ENCODE peak calls at places on chromosomes 4 and X, in ten cellular contexts. D is heart left ventricle, G is ovary, X is suprapubic skin, S is NB4, N is uterus, B is A549, C is stomach, A is thyroid gland, V is lower leg skin. I is an unnamed sample.

GRCh38 chr4:102867278-102868152 is 1.3 kb upstream of the CISD2 start:
- DNase-seq in G (no peak), A (no peak), D (no peak), V (no peak), C (no peak), B (no peak), S (peak; percentile 74), N (no peak), X (no peak), I (no peak)

GRCh38 chr4:184647391-184648101 is 1.7 kb downstream of the CASP3 start:
- DNase-seq in D (no peak), N (no peak), C (no peak), V (no peak), B (no peak), G (no peak), X (no peak), S (no peak), A (no peak), I (no peak)

GRCh38 chrX:69238153-69238959 is 73.1 kb upstream of the PJA1 start:
- DNase-seq in G (no peak), A (peak; percentile 81), X (no peak), C (no peak), N (no peak), S (no peak), D (peak; percentile 23), V (peak; percentile 76), B (no peak), I (no peak)

GRCh38 chrX:152601848-152602616 is 35.7 kb upstream of the GABRQ start:
- DNase-seq in V (no peak), D (no peak), X (no peak), S (peak; percentile 30), B (no peak), C (no peak), G (no peak), A (no peak), N (no peak), I (no peak)

GRCh38 chr4:105503484-105503883 is 29.6 kb upstream of the PPA2 start:
- DNase-seq in D (no peak), B (no peak), V (no peak), N (no peak), G (no peak), A (no peak), C (no peak), S (no peak), X (no peak), I (no peak)

GRCh38 chr4:83219344-83219990 is 65.1 kb downstream of the COQ2 start:
- DNase-seq in D (no peak), N (peak; percentile 33), A (no peak), G (no peak), B (no peak), S (no peak), X (no peak), V (peak; percentile 85), C (peak; percentile 33), I (no peak)

GRCh38 chr4:138186264-138186663 is 55.9 kb downstream of the SLC7A11 start:
- DNase-seq in G (no peak), B (no peak), S (no peak), D (no peak), N (no peak), X (no peak), C (no peak), V (no peak), A (no peak), I (no peak)

GRCh38 chr4:109046549-109047171 is 255.8 kb downstream of the COL25A1 start:
- DNase-seq in B (no peak), V (no peak), C (no peak), S (no peak), X (no peak), A (no peak), D (no peak), N (no peak), G (peak; percentile 26), I (no peak)

GRCh38 chr4:244471-244870 is 60.8 kb downstream of the ZNF732 start:
- DNase-seq in V (no peak), X (no peak), S (peak; percentile 81), N (peak; percentile 19), A (peak; percentile 45), D (peak; percentile 12), B (no peak), C (peak; percentile 56), G (no peak), I (no peak)

GRCh38 chr4:243407-243806 is 61.9 kb downstream of the ZNF732 start:
- DNase-seq in N (no peak), X (no peak), B (no peak), A (no peak), S (no peak), C (no peak), V (no peak), G (no peak), D (no peak), I (no peak)

DNA sequence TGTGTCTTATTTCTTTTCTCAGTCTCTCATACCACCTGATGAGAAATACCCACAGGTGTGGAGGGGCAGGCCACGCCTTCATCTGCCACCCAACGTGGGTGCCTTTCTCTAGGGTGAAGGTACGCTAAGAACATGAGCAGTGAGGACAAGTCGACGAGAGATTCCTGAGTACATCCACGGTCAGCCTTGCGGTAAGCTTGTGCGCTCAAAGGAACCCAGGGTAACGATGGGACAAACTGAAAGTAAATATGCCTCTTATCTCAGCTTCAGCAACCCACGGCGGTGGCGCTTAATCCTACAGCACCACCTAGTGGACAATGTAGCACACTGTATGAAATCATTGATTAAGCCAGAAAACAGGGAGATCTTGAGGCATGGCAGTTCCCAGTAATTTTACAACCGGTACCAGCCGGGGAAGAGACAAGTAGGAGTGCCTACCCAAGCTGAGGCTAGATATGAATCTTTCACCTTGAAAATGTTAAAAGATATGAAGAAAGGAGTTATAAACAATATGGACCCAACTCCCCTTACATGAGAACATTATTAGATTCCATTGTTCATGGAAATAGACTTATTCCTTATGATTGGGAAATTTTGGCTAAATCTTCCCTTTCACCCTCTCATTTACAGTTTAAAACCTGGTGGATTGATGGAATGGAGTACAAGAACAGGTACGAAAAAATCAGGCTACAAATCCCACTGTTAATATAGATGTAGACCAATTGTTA is 63.0 kb downstream of the ZNF732 start:
- DNase-seq in V (peak; percentile 90), N (peak; percentile 61), G (peak; percentile 34), X (peak; percentile 68), A (peak; percentile 77), C (peak; percentile 72), B (no peak), S (peak; percentile 96), D (peak; percentile 67), I (peak; percentile 50)
- TF ChIP-seq POLR2A in V (no peak), N (no peak), G (no peak), X (no peak), A (no peak), C (no peak), B (no peak), S (no peak), D (no peak), I (no peak)

GRCh38 chr4:165297626-165298025 is 29.8 kb upstream of the MSMO1 start:
- DNase-seq in X (no peak), G (no peak), A (no peak), D (no peak), N (no peak), C (no peak), B (no peak), S (no peak), V (no peak), I (no peak)

GRCh38 chr4:165293061-165293460 is 34.4 kb upstream of the MSMO1 start:
- DNase-seq in D (no peak), N (no peak), C (no peak), G (no peak), S (peak; percentile 13), V (no peak), X (no peak), B (no peak), A (no peak), I (no peak)

GRCh38 chr4:165299399-165300060 is 27.9 kb upstream of the MSMO1 start:
- DNase-seq in S (peak; percentile 29), A (no peak), X (no peak), V (no peak), G (no peak), N (no peak), C (no peak), D (no peak), B (no peak), I (no peak)

GRCh38 chr4:165293927-165294649 is 33.4 kb upstream of the MSMO1 start:
- DNase-seq in G (no peak), B (no peak), N (no peak), X (no peak), C (no peak), V (no peak), S (no peak), D (no peak), A (no peak), I (no peak)

DNA sequence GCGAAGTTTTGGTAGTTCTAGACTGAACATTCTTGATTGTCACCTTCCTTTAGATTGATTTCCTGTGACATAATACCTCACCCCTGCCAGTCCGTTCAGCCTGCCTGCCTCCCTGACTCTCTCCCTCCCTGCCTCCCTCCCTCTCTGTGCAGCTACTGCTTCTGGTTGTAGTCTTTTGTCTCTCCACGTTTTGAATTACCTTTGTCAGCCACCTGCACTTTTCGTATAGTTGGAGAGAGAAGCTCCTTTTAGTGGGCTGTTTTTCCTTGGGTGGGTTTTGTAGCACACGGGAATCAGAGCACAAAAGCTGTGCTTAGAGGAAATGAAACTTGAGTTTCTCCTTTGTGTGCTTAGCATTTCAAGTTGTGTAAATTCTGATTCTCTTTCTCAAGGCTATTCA is 32.6 kb upstream of the MSMO1 start:
- DNase-seq in C (no peak), B (no peak), A (peak; percentile 2), X (no peak), G (no peak), V (no peak), N (no peak), S (no peak), D (no peak), I (no peak)
- H3K4me3 ChIP-seq in C (no peak overlapping the region), B (no peak overlapping the region), A (no peak overlapping the region), X (no peak overlapping the region), G (no peak overlapping the region), V (no peak overlapping the region), N (no peak overlapping the region), S (no peak overlapping the region), D (no peak overlapping the region), I (no peak overlapping the region)

GRCh38 chrX:51520393-51520792 is 24.0 kb upstream of the NUDT11 start:
- DNase-seq in V (no peak), G (no peak), S (no peak), D (no peak), B (no peak), N (no peak), X (no peak), C (no peak), A (no peak), I (no peak)
- TF ChIP-seq CTCF in V (no peak), G (no peak), S (no peak), D (no peak), B (no peak), N (no peak), X (no peak), C (no peak), A (no peak), I (no peak)

DNA sequence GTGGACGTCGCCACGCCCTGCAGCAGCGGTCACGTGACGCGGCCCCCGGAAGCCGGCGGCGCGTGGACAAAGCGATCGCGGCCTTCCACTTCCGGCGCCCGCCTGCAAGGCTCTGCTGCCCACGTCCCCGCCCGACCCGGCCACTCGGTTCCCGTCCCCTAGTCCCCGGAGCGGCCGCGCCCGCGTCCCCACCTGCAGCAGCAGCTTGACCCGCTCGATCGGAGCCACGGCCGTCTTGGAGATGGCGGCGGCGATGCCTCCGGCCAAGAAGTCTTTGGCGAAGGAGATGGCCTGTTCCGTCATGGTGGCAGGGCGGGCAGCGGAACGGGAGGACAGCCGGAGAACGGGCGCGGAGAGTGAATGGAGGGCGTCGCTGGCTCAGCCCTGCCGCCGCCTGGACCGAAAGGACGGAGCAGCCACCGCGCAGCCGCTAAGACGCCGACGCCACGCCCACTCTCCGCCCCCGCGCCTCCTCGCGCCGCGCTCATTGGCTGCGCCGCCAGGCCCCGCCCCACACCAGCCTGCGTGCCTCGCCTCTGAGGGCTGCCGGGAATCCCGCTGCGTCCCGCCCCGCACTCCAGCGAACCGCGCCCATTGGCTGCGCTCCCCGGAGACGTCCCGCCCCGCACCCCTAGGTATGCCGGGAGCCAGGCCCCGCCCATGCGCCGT is at the start of gene SLC25A6:
- DNase-seq in X (peak; percentile 99), D (peak; percentile 99), V (peak; percentile 100), C (peak; percentile 99), N (peak; percentile 100), A (peak; percentile 99), G (peak; percentile 99), B (peak; percentile 91), S (peak; percentile 95), I (peak; percentile 100)
- TF ChIP-seq POLR2A in X (peak; percentile 66), D (peak; percentile 90), V (no peak), C (no peak), N (peak; percentile 57), A (peak; percentile 69), G (peak; percentile 91), B (no peak), S (peak; percentile 64), I (peak; percentile 95)